ENCODE peak calls at places on chromosomes 13 and 19, in five cellular contexts. One of them, this sample, is unnamed.

GRCh38 chr19:29378543-29379105 is 147.2 kb upstream of the VSTM2B start:
- DNase-seq in K562: no peak
- DNase-seq in HCT116: no peak
- DNase-seq in GM12878: no peak
- DNase-seq in HepG2: no peak
- DNase-seq in this sample: no peak

GRCh38 chr19:34096020-34096915 is 76.0 kb upstream of the LSM14A start:
- DNase-seq in K562: peak; percentile 44
- DNase-seq in HCT116: peak; percentile 66
- DNase-seq in GM12878: no peak
- DNase-seq in HepG2: peak; percentile 41
- DNase-seq in this sample: peak; percentile 25

GRCh38 chr13:20689291-20689690 is 14.2 kb upstream of the IL17D start:
- DNase-seq in K562: no peak
- DNase-seq in HCT116: no peak
- DNase-seq in GM12878: no peak
- DNase-seq in HepG2: no peak
- DNase-seq in this sample: no peak

GRCh38 chr13:28442872-28443271 is 52.1 kb downstream of the FLT1 start:
- DNase-seq in K562: no peak
- DNase-seq in HCT116: no peak
- DNase-seq in GM12878: no peak
- DNase-seq in HepG2: no peak
- DNase-seq in this sample: no peak

GRCh38 chr19:15244106-15244803 is 12.0 kb upstream of the EPHX3 start:
- DNase-seq in K562: no peak
- DNase-seq in HCT116: no peak
- DNase-seq in GM12878: no peak
- DNase-seq in HepG2: no peak
- DNase-seq in this sample: no peak

GRCh38 chr13:73428137-73428536 is 369.3 kb downstream of the KLF5 start:
- DNase-seq in K562: no peak
- DNase-seq in HCT116: peak; percentile 81
- DNase-seq in GM12878: no peak
- DNase-seq in HepG2: no peak
- DNase-seq in this sample: no peak

GRCh38 chr19:10219678-10220077 is 11.5 kb downstream of the S1PR2 start:
- DNase-seq in K562: peak; percentile 51
- DNase-seq in HCT116: no peak
- DNase-seq in GM12878: peak; percentile 88
- DNase-seq in HepG2: peak; percentile 79
- DNase-seq in this sample: peak; percentile 72

GRCh38 chr19:49953376-49953775 is 7.6 kb downstream of the SIGLEC11 start:
- DNase-seq in K562: no peak
- DNase-seq in HCT116: no peak
- DNase-seq in GM12878: no peak
- DNase-seq in HepG2: no peak
- DNase-seq in this sample: no peak

GRCh38 chr13:97000295-97000925 is 6.1 kb upstream of the OXGR1 start:
- DNase-seq in K562: no peak
- DNase-seq in HCT116: no peak
- DNase-seq in GM12878: no peak
- DNase-seq in HepG2: no peak
- DNase-seq in this sample: no peak

GRCh38 chr19:405138-405965 is 3.6 kb downstream of the C2CD4C start:
- DNase-seq in K562: no peak
- DNase-seq in HCT116: no peak
- DNase-seq in GM12878: no peak
- DNase-seq in HepG2: no peak
- DNase-seq in this sample: no peak

GRCh38 chr13:24693862-24694471 is 13.8 kb downstream of the ATP12A start:
- DNase-seq in K562: peak; percentile 76
- DNase-seq in HCT116: peak; percentile 74
- DNase-seq in GM12878: no peak
- DNase-seq in HepG2: peak; percentile 60
- DNase-seq in this sample: no peak

GRCh38 chr19:49119411-49120324 is at the start of gene PPFIA3:
- DNase-seq in K562: peak; percentile 53
- DNase-seq in HCT116: no peak
- DNase-seq in GM12878: no peak
- DNase-seq in HepG2: no peak
- DNase-seq in this sample: no peak

GRCh38 chr19:18594096-18594823 is 5.7 kb downstream of the REX1BD start:
- DNase-seq in K562: peak; percentile 91
- DNase-seq in HCT116: no peak
- DNase-seq in GM12878: no peak
- DNase-seq in HepG2: no peak
- DNase-seq in this sample: peak; percentile 66

DNA sequence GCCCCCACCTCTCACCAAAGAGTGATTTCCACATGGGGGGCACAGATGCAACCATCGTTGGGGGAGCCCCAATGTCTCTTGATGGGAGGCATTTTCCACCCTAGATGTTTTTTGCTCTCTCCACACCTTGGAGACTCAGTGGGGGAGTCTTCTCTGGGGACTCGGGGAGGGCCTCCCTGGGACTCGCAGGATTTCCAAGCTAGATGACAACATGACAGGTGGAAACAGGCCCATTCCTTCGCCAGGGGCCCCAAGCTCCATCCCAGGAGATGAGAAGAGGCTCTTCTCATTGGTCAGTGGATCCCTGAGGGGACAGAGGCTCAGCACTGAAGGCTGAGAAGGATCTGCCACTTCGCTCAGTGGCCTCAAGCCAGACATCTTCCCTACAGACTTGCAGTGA is 12.7 kb upstream of the KIR2DL4 start:
- DNase-seq in K562: no peak
- DNase-seq in HCT116: no peak
- DNase-seq in GM12878: no peak
- DNase-seq in HepG2: no peak
- DNase-seq in this sample: no peak
- H3K9me3 ChIP-seq in K562: no peaks in the 10 kb centered on the region
- H3K9me3 ChIP-seq in HCT116: no peaks in the 10 kb centered on the region
- H3K9me3 ChIP-seq in GM12878: no peaks in the 10 kb centered on the region
- H3K9me3 ChIP-seq in HepG2: no peaks in the 10 kb centered on the region
- H3K9me3 ChIP-seq in this sample: no peaks in the 10 kb centered on the region

DNA sequence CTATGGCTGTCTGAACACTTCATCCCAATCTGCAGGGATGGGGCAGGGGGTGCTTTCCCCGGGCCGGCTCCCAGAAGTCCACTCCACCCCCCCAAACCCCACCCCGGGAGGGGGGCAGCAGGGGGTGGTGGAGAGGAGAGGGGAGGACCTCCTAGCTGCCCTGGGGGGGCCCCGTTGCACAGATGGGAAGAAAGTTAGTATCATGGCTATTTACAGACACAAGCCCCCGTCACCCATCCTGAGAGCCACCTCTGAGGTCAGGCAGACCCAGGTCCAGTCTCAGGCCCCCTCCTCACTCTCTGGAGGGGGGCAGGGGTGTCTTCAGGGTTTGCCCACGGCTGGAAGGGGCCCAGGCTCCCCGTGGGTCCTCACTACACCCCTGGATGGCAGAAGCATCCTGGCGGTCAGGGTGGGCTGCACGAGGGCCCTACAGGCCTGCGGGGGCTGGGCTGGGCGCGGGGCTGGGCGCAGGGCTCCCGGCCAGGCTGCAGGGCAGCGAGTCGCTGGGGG is 5.8 kb upstream of the REXO1 start:
- DNase-seq in K562: no peak
- DNase-seq in HCT116: no peak
- DNase-seq in GM12878: no peak
- DNase-seq in HepG2: no peak
- DNase-seq in this sample: no peak
- H3K4me1 ChIP-seq in K562: peaks cover 56% of the 10 kb centered on the region
- H3K4me1 ChIP-seq in HCT116: peaks cover 65% of the 10 kb centered on the region
- H3K4me1 ChIP-seq in GM12878: peaks cover 23% of the 10 kb centered on the region
- H3K4me1 ChIP-seq in HepG2: peaks cover 33% of the 10 kb centered on the region
- H3K4me1 ChIP-seq in this sample: peaks cover 41% of the 10 kb centered on the region

GRCh38 chr19:3656073-3656746 is 29.6 kb upstream of the CACTIN start:
- DNase-seq in K562: no peak
- DNase-seq in HCT116: no peak
- DNase-seq in GM12878: no peak
- DNase-seq in HepG2: no peak
- DNase-seq in this sample: no peak

GRCh38 chr19:3656747-3657394 is 30.3 kb upstream of the CACTIN start:
- DNase-seq in K562: no peak
- DNase-seq in HCT116: no peak
- DNase-seq in GM12878: no peak
- DNase-seq in HepG2: no peak
- DNase-seq in this sample: no peak

GRCh38 chr19:3657395-3657769 is 30.8 kb upstream of the CACTIN start:
- DNase-seq in K562: no peak
- DNase-seq in HCT116: no peak
- DNase-seq in GM12878: no peak
- DNase-seq in HepG2: no peak
- DNase-seq in this sample: no peak

GRCh38 chr19:3653865-3654513 is 27.4 kb upstream of the CACTIN start:
- DNase-seq in K562: peak; percentile 46
- DNase-seq in HCT116: no peak
- DNase-seq in GM12878: no peak
- DNase-seq in HepG2: no peak
- DNase-seq in this sample: no peak

DNA sequence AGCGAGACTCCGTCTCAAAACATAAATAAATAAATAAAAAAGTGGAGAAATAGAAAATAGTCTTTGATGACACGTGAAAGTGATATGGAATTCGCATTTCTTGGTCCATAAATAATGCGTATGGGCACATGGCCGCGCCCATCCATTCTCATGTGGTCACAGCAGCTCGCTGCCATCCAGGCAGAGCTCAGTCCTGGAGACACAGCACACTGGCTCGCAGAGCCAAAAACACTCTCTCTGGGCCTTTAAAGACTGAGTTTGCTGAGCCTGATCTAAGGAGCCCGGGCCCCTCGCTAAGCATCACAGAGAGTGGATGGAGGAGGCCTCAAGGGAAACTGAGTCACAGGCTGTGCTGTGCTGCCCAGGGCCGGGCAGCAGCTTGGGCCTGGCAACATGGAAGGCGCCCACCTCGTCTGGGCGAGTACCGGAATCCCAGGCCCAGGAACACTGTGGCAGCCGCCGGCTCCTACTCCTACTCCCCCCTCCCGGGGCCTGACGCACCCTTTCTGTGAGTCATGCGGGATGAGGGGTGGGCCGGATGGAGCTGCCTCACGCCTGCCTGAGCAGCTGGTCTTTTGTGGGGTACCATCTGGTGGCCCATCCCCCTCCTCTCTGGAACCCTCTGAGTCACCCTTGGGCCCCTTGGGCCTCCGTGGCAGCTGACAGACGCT is 28.9 kb upstream of the CACTIN start:
- DNase-seq in K562: peak; percentile 34
- DNase-seq in HCT116: no peak
- DNase-seq in GM12878: no peak
- DNase-seq in HepG2: no peak
- DNase-seq in this sample: no peak
- TF ChIP-seq YY1 in K562: no peak
- TF ChIP-seq YY1 in HCT116: no peak
- TF ChIP-seq YY1 in GM12878: no peak
- TF ChIP-seq YY1 in HepG2: no peak
- TF ChIP-seq YY1 in this sample: no peak

DNA sequence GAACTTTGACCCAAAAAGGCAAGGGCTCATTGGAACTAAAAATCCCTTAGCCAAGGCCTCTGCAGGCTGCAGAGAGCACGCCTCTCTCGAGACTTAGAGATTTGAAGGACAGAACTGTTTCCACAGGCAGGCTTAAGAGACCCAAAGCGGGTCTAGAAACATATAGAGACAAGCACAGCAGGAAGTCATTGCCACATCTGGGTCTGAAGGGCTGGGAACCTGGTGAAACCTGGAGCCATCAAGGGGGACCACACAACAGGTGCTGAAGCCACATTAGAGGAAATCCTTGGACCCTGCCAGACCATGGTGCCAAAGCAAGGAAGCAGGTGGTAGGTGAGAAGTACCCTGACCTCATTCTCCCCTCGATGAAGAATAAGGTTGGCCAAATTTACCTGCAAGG is 33.8 kb upstream of the LRCH1 start:
- DNase-seq in K562: no peak
- DNase-seq in HCT116: no peak
- DNase-seq in GM12878: no peak
- DNase-seq in HepG2: no peak
- DNase-seq in this sample: no peak
- H3K9me3 ChIP-seq in K562: no peaks in the 10 kb centered on the region
- H3K9me3 ChIP-seq in HCT116: no peaks in the 10 kb centered on the region
- H3K9me3 ChIP-seq in GM12878: no peaks in the 10 kb centered on the region
- H3K9me3 ChIP-seq in HepG2: peaks cover 8% of the 10 kb centered on the region
- H3K9me3 ChIP-seq in this sample: peaks cover 11% of the 10 kb centered on the region

GRCh38 chr19:54331626-54332025 is 7.3 kb downstream of the LILRA4 start:
- DNase-seq in K562: no peak
- DNase-seq in HCT116: no peak
- DNase-seq in GM12878: no peak
- DNase-seq in HepG2: no peak
- DNase-seq in this sample: no peak
- H3K4me1 ChIP-seq in K562: no peaks in the 10 kb centered on the region
- H3K4me1 ChIP-seq in HCT116: no peaks in the 10 kb centered on the region
- H3K4me1 ChIP-seq in GM12878: no peaks in the 10 kb centered on the region
- H3K4me1 ChIP-seq in HepG2: no peaks in the 10 kb centered on the region
- H3K4me1 ChIP-seq in this sample: no peaks in the 10 kb centered on the region

DNA sequence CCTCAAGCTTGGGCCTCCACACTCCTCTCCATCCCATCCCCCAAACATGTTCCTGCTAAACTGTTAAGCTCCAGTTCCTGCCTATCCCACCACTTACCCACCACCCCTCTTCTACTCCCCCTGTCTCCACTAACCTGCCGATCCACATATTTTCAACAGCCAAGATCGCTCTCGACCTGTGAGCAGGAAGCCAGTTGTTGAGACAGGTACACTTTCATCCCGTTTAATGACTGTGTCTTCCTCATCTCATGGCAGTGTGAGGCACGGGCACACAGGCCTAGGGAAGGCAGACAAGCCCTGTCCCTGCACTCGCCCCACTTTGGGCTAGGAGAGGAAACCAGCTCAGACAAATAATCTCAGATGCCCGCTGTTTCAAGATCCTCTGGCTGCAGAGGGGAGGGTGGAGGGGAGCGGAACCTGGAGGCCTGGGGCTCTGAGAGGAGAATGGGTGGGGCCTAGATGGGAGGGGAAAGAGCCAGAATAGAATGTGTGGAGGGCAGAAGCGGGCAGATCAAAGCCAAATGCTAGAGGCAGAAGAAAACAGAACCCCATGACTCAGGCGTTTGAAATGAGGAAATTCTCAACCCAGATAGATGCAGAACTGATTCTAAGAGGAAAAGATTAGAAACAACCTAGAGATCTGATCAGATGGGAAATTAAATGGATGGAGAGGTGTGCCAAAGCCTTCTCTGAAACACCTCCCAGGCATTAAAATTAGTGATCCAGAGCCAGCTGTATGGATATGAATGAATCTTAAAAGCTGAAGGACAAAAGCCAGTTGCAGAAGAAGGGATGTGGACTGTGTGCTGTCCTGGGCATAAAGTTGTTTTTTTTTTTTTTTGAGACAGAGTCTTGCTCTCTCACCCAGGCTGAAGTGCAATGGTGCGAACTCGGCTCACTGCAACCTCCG is 16.9 kb upstream of the CYP2S1 start:
- DNase-seq in K562: no peak
- DNase-seq in HCT116: peak; percentile 92
- DNase-seq in GM12878: no peak
- DNase-seq in HepG2: peak; percentile 96
- DNase-seq in this sample: peak; percentile 88
- TF ChIP-seq YY1 in K562: no peak
- TF ChIP-seq YY1 in HCT116: no peak
- TF ChIP-seq YY1 in GM12878: no peak
- TF ChIP-seq YY1 in HepG2: no peak
- TF ChIP-seq YY1 in this sample: no peak